ENCODE peak calls at places on chromosomes 2 and 18, in five cellular contexts. L is GM10248, A is mucosa of gallbladder, B is tibial nerve, O is glomerular endothelial cell. H is an unnamed sample.

GRCh38 chr2:170369894-170370293 is 191.9 kb downstream of the MYO3B start:
- DNase-seq in L (no peak), O (peak), A (no peak), B (no peak), H (no peak)

GRCh38 chr2:207413376-207413907 is 116.3 kb upstream of the CREB1 start:
- DNase-seq in A (no peak), O (no peak), L (no peak), B (no peak), H (no peak)

GRCh38 chr18:59814872-59815271 is 84.9 kb upstream of the PMAIP1 start:
- DNase-seq in O (no peak), L (no peak), A (no peak), B (no peak), H (peak)

GRCh38 chr2:180481998-180482397 is 474.9 kb upstream of the CWC22 start:
- DNase-seq in A (no peak), O (no peak), L (no peak), B (no peak), H (no peak)

GRCh38 chr2:181832015-181832414 is 59.5 kb upstream of the ITPRID2 start:
- DNase-seq in L (no peak), A (no peak), O (no peak), B (no peak), H (no peak)

GRCh38 chr2:187499941-187500532 is 52.0 kb upstream of the CALCRL start:
- DNase-seq in A (peak), B (peak), O (no peak), L (peak), H (peak)

GRCh38 chr2:134207589-134208209 is 46.2 kb upstream of the MGAT5 start:
- DNase-seq in B (peak), A (peak), O (no peak), L (peak), H (peak)

GRCh38 chr2:216802516-216803265 is 57.2 kb downstream of the TNP1 start:
- DNase-seq in A (no peak), L (no peak), O (no peak), B (no peak), H (no peak)

GRCh38 chr18:21853020-21853419 is 112.4 kb downstream of the MIB1 start:
- DNase-seq in A (no peak), B (no peak), O (no peak), L (peak), H (no peak)

GRCh38 chr18:10300739-10301138 is 153.7 kb upstream of the APCDD1 start:
- DNase-seq in L (no peak), A (no peak), B (no peak), O (no peak), H (no peak)

GRCh38 chr2:241561811-241562210 is 3.3 kb downstream of the BOK start:
- DNase-seq in B (no peak), L (no peak), O (no peak), A (peak), H (peak)

GRCh38 chr18:30081122-30081521 is 961.4 kb downstream of the DSC3 start:
- DNase-seq in O (no peak), B (no peak), A (no peak), L (no peak), H (no peak)

GRCh38 chr18:6901283-6901926 is 171.9 kb downstream of the ARHGAP28 start:
- DNase-seq in A (no peak), O (no peak), L (no peak), B (no peak), H (no peak)

GRCh38 chr2:224401641-224402342 is at the start of gene FAM124B:
- DNase-seq in O (peak), A (peak), B (peak), L (no peak), H (no peak)

GRCh38 chr2:135997380-135997779 is 12.0 kb upstream of the DARS1 start:
- DNase-seq in O (no peak), L (peak), A (no peak), B (no peak), H (no peak)

GRCh38 chr18:58584219-58585127 is 44.4 kb downstream of the ALPK2 start:
- DNase-seq in B (no peak), O (no peak), A (no peak), L (no peak), H (peak)

GRCh38 chr2:42101641-42102605 is 54.1 kb downstream of the PKDCC start:
- DNase-seq in B (peak), L (peak), A (peak), O (no peak), H (peak)

GRCh38 chr2:18445412-18446320 is 114.8 kb downstream of the RDH14 start:
- DNase-seq in L (no peak), B (peak), O (no peak), A (peak), H (peak)

GRCh38 chr2:23002234-23002633 is 382.7 kb upstream of the KLHL29 start:
- DNase-seq in B (no peak), L (no peak), A (no peak), O (no peak), H (no peak)

GRCh38 chr18:22470511-22471181 is 52.9 kb upstream of the CTAGE1 start:
- DNase-seq in B (no peak), L (no peak), A (no peak), O (no peak), H (no peak)

GRCh38 chr2:30677861-30678385 is 129.3 kb downstream of the CAPN13 start:
- DNase-seq in L (no peak), O (no peak), B (no peak), A (peak), H (no peak)